ENCODE peak calls at places on chromosomes 5 and 9, in eight cellular contexts. R is WERI-Rb-1, E is GM23338, Z is left ventricle myocardium inferior, J is kidney, G is MM.1S, Q is A673, X is HepG2. N is an unnamed sample.
A peak's percentile ranks its signal among the peaks of the same experiment; 100 is the strongest.

GRCh38 chr5:108727639-108728565 is 19.8 kb upstream of the FER start:
- DNase-seq in R (peak; percentile 94), E (peak; percentile 94), Z (peak; percentile 92), J (peak; percentile 97), G (peak; percentile 88), Q (peak; percentile 92), X (peak; percentile 59), N (peak; percentile 94)

GRCh38 chr5:67897431-67897830 is 318.1 kb upstream of the PIK3R1 start:
- DNase-seq in R (no peak), E (no peak), Z (no peak), J (no peak), G (no peak), Q (no peak), X (no peak), N (no peak)

GRCh38 chr5:172494630-172495505 is 40.5 kb upstream of the SH3PXD2B start:
- DNase-seq in R (no peak), E (no peak), Z (no peak), J (no peak), G (no peak), Q (no peak), X (no peak), N (peak; percentile 34)

GRCh38 chr9:111366978-111367377 is 37.0 kb upstream of the OR2K2 start:
- DNase-seq in R (no peak), E (no peak), Z (no peak), J (no peak), G (no peak), Q (no peak), X (no peak), N (no peak)

GRCh38 chr9:70135176-70135575 is 91.5 kb downstream of the MAMDC2 start:
- DNase-seq in R (no peak), E (no peak), Z (no peak), J (no peak), G (no peak), Q (no peak), X (no peak), N (no peak)

GRCh38 chr5:145984072-145984471 is 47.7 kb downstream of the SH3RF2 start:
- DNase-seq in R (no peak), E (no peak), Z (no peak), J (no peak), G (no peak), Q (no peak), X (no peak), N (no peak)

GRCh38 chr5:79685621-79686020 is 4.0 kb upstream of the CMYA5 start:
- DNase-seq in R (no peak), E (no peak), Z (no peak), J (no peak), G (no peak), Q (no peak), X (no peak), N (no peak)

GRCh38 chr5:16567365-16567764 is 49.4 kb downstream of the RETREG1 start:
- DNase-seq in R (no peak), E (no peak), Z (no peak), J (no peak), G (no peak), Q (no peak), X (no peak), N (no peak)

GRCh38 chr9:135023389-135023788 is 64.1 kb upstream of the OLFM1 start:
- DNase-seq in R (no peak), E (no peak), Z (no peak), J (peak; percentile 79), G (no peak), Q (no peak), X (no peak), N (peak; percentile 87)

GRCh38 chr9:122087406-122088200 is 5.5 kb downstream of the TTLL11 start:
- DNase-seq in R (no peak), E (no peak), Z (no peak), J (no peak), G (no peak), Q (no peak), X (no peak), N (no peak)

GRCh38 chr5:1007221-1007680 is 1.4 kb upstream of the NKD2 start:
- DNase-seq in R (peak; percentile 30), E (peak; percentile 41), Z (peak; percentile 16), J (peak; percentile 66), G (no peak), Q (no peak), X (no peak), N (no peak)

GRCh38 chr5:88480245-88480644 is 211.6 kb upstream of the TMEM161B start:
- DNase-seq in R (no peak), E (no peak), Z (no peak), J (no peak), G (no peak), Q (peak; percentile 16), X (no peak), N (no peak)

GRCh38 chr5:145044970-145045369 is 790.2 kb downstream of the PRELID2 start:
- DNase-seq in R (no peak), E (no peak), Z (no peak), J (no peak), G (no peak), Q (no peak), X (no peak), N (no peak)

GRCh38 chr9:110942522-110942921 is 95.7 kb downstream of the LPAR1 start:
- DNase-seq in R (no peak), E (no peak), Z (no peak), J (no peak), G (no peak), Q (no peak), X (no peak), N (no peak)

GRCh38 chr9:138102246-138103051 is 224.9 kb downstream of the CACNA1B start:
- DNase-seq in R (no peak), E (no peak), Z (no peak), J (peak; percentile 50), G (no peak), Q (no peak), X (no peak), N (peak; percentile 43)

GRCh38 chr5:89204766-89205165 is 321.8 kb upstream of the MEF2C start:
- DNase-seq in R (no peak), E (no peak), Z (no peak), J (no peak), G (no peak), Q (no peak), X (no peak), N (no peak)

GRCh38 chr9:111236337-111236736 is 93.7 kb downstream of the OR2K2 start:
- DNase-seq in R (no peak), E (no peak), Z (no peak), J (no peak), G (no peak), Q (no peak), X (no peak), N (no peak)

GRCh38 chr5:55429707-55430253 is 105.0 kb downstream of the PLPP1 start:
- DNase-seq in R (no peak), E (no peak), Z (no peak), J (no peak), G (no peak), Q (no peak), X (peak; percentile 84), N (peak; percentile 56)

GRCh38 chr5:1121101-1121500 is 9.2 kb upstream of the SLC12A7 start:
- DNase-seq in R (no peak), E (no peak), Z (no peak), J (no peak), G (no peak), Q (no peak), X (no peak), N (no peak)

GRCh38 chr9:110538621-110539020 is 40.9 kb downstream of the SVEP1 start:
- DNase-seq in R (no peak), E (no peak), Z (no peak), J (no peak), G (no peak), Q (peak; percentile 35), X (no peak), N (no peak)

GRCh38 chr5:128493657-128494329 is 44.3 kb downstream of the FBN2 start:
- DNase-seq in R (no peak), E (peak; percentile 8), Z (no peak), J (no peak), G (no peak), Q (no peak), X (no peak), N (no peak)

GRCh38 chr5:138282918-138283742 is 8.7 kb upstream of the GFRA3 start:
- DNase-seq in R (peak; percentile 65), E (peak; percentile 73), Z (peak; percentile 20), J (no peak), G (no peak), Q (peak; percentile 57), X (peak; percentile 68), N (no peak)

DNA sequence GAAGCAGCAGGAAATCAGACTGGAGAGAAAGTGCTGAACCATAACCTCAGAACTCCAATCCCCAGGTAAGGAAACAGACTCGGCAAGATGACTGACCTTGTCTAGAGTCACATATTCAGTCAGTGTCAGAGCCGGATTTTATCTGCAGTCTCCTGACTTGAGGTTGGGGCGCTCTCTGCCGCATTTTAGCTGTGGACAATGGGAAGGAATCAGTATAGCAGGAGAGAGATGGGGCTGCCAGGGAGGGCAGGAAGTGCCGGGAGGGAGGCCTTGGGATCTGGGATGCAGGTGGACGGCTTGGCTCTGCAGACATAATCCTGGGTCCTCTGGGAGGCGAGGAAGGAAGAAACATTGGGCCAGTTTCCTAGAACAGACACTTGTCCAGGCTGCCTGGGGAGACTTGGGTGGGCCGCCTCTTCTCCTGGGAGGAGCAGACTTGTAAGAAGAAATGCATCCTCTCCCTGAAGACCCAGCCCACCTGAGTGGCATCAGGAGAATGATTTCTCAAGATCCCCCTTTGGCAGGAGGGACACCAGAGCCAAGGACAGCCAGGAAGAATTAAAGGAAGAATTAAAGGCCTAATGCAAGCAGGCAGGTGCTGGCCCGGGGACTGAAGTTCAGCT is 39.7 kb upstream of the COL15A1 start:
- DNase-seq in R (peak; percentile 5), E (peak; percentile 36), Z (peak; percentile 51), J (no peak), G (no peak), Q (no peak), X (no peak), N (no peak)
- H3K27ac ChIP-seq in R (no peak overlapping the region), E (no peak overlapping the region), Z (peak overlapping the region; percentile 80), J (no peak overlapping the region), G (no peak overlapping the region), Q (no peak overlapping the region), X (no peak overlapping the region), N (no peak overlapping the region)

GRCh38 chr5:7395432-7396168 is at the start of gene ADCY2:
- DNase-seq in R (peak; percentile 87), E (peak; percentile 49), Z (no peak), J (no peak), G (no peak), Q (no peak), X (no peak), N (no peak)
- H3K4me3 ChIP-seq in R (peak within 1 kb of the TSS; percentile 92), E (peak within 1 kb of the TSS; percentile 95), Z (peak within 1 kb of the TSS; percentile 60), J (peak within 1 kb of the TSS; percentile 40), G (peak within 1 kb of the TSS; percentile 42), Q (peak within 1 kb of the TSS; percentile 37), X (no peak within 1 kb of the TSS), N (peak within 1 kb of the TSS; percentile 10)

DNA sequence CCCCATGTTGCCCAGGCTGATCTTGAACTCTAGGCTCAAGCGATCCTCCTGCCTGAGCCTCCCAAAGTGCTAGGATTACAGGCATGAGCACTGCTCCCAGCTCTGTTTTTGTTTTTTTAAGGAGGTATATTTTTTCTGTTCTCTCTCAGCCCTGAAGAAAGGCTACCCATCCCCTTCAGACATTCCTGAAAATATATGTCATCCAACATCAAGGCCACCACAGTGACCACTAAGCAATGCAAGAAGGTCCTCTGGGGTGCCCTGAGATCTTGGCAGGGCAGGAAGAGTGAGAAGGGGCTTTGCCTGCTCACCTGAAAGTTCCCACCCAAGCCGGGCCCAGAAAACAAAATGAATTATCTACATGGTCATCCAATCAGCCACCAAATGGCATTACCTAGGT is 47.8 kb upstream of the IL17B start:
- DNase-seq in R (no peak), E (no peak), Z (no peak), J (no peak), G (no peak), Q (no peak), X (no peak), N (no peak)
- H3K27ac ChIP-seq in R (peak overlapping the region; percentile 6), E (no peak overlapping the region), Z (peak overlapping the region; percentile 95), J (no peak overlapping the region), G (no peak overlapping the region), Q (no peak overlapping the region), X (no peak overlapping the region), N (no peak overlapping the region)

GRCh38 chr5:142644640-142645361 is 41.1 kb downstream of the FGF1 start:
- DNase-seq in R (peak; percentile 33), E (no peak), Z (no peak), J (no peak), G (no peak), Q (peak; percentile 94), X (no peak), N (peak; percentile 97)
- H3K4me3 ChIP-seq in R (no peak overlapping the region), E (no peak overlapping the region), Z (no peak overlapping the region), J (no peak overlapping the region), G (no peak overlapping the region), Q (peak overlapping the region; percentile 2), X (no peak overlapping the region), N (no peak overlapping the region)